ENCODE peak calls at places on chromosomes 12 and 14, in ten cellular contexts. F is HEK293T; T is stimulated activated CD8-positive, alpha-beta memory T cell treated with anti-CD3 and anti-CD28 coated beads, Interleukin-12 subunit alpha, Interleukin-12 subunit beta, amount 100 ng/mL, for 4 hours; V is astrocyte of the cerebellum; A is endothelial cell; D is amniotic stem cell; G is naive thymus-derived CD8-positive, alpha-beta T cell; N is dermis microvascular lymphatic vessel endothelial cell; Q is SW 1271; O is right lobe of liver. C is an unnamed sample.

GRCh38 chr12:87127272-87127671 is 871.1 kb upstream of the MGAT4C start:
- DNase-seq in O (no peak), T (no peak), Q (no peak), V (no peak), D (no peak), F (no peak), N (peak), A (no peak), G (no peak), C (no peak)

GRCh38 chr12:60012659-60013058 is 416.8 kb downstream of the SLC16A7 start:
- DNase-seq in G (no peak), A (no peak), D (no peak), N (no peak), F (no peak), Q (no peak), V (no peak), T (no peak), O (no peak), C (no peak)

GRCh38 chr12:108273217-108273616 is 65.9 kb downstream of the CMKLR1 start:
- DNase-seq in F (no peak), N (no peak), D (no peak), T (no peak), O (no peak), Q (no peak), A (no peak), G (no peak), V (no peak), C (no peak)

GRCh38 chr14:100524933-100525243 is 62.3 kb downstream of the BEGAIN start:
- DNase-seq in G (peak), Q (no peak), O (no peak), D (no peak), T (no peak), V (no peak), N (no peak), A (peak), F (no peak), C (no peak)

GRCh38 chr12:11164384-11164783 is 6.6 kb upstream of the SMIM10L1 start:
- DNase-seq in Q (no peak), T (no peak), V (no peak), O (no peak), N (no peak), A (no peak), F (no peak), G (no peak), D (no peak), C (no peak)

GRCh38 chr14:91232052-91232451 is 12.5 kb downstream of the GPR68 start:
- DNase-seq in D (no peak), A (no peak), F (no peak), T (no peak), Q (no peak), G (no peak), N (no peak), O (no peak), V (no peak), C (no peak)

GRCh38 chr12:109695961-109696461 is 17.6 kb upstream of the FAM222A start:
- DNase-seq in F (peak), G (no peak), T (no peak), V (no peak), N (no peak), A (no peak), D (no peak), Q (no peak), O (no peak), C (no peak)

GRCh38 chr14:51395361-51395849 is 155.4 kb downstream of the TMX1 start:
- DNase-seq in G (no peak), O (no peak), Q (no peak), A (peak), N (peak), D (peak), V (peak), F (no peak), T (no peak), C (no peak)

GRCh38 chr12:54549774-54550451 is 512 bp downstream of the PDE1B start:
- DNase-seq in O (no peak), V (no peak), F (no peak), Q (no peak), D (no peak), A (no peak), T (no peak), G (peak), N (no peak), C (no peak)

GRCh38 chr12:77521458-77522115 is 309.1 kb upstream of the NAV3 start:
- DNase-seq in A (no peak), G (no peak), Q (no peak), T (no peak), F (no peak), N (no peak), O (no peak), D (no peak), V (peak), C (no peak)

GRCh38 chr12:47189753-47190152 is 110.0 kb upstream of the AMIGO2 start:
- DNase-seq in T (no peak), V (no peak), N (no peak), G (no peak), D (no peak), Q (no peak), A (no peak), O (no peak), F (no peak), C (no peak)

GRCh38 chr12:2526371-2526770 is 268.4 kb upstream of the FKBP4 start:
- DNase-seq in A (no peak), G (no peak), O (no peak), Q (no peak), F (no peak), T (no peak), N (no peak), D (no peak), V (no peak), C (no peak)

GRCh38 chr12:2295941-2296461 is 243.2 kb downstream of the CACNA1C start:
- DNase-seq in N (no peak), D (peak), O (no peak), V (peak), G (no peak), Q (no peak), F (no peak), A (no peak), T (no peak), C (no peak)

GRCh38 chr14:103738706-103739451 is 23.3 kb downstream of the ZFYVE21 start:
- DNase-seq in D (no peak), Q (no peak), V (no peak), A (no peak), N (no peak), F (no peak), T (no peak), O (no peak), G (no peak), C (no peak)

GRCh38 chr14:53955671-53956426 is 776 bp downstream of the BMP4 start:
- DNase-seq in O (peak), A (peak), V (no peak), F (no peak), G (no peak), N (peak), D (no peak), Q (no peak), T (no peak), C (no peak)

C was measured in effector memory CD8-positive, alpha-beta T cell.